ENCODE peak calls at places on chromosomes 1 and 21, in four cellular contexts. K is lower leg skin, S is psoas muscle, A is HS-5. Z is an unnamed sample.

GRCh38 chr1:33097137-33097611 is 16.2 kb downstream of the AZIN2 start:
- DNase-seq in K (peak; percentile 53), S (no peak), A (no peak), Z (no peak)

GRCh38 chr1:242634732-242635131 is 110.2 kb upstream of the PLD5 start:
- DNase-seq in K (no peak), S (no peak), A (no peak), Z (no peak)

GRCh38 chr1:201656670-201657032 is 117.7 kb downstream of the NAV1 start:
- DNase-seq in K (no peak), S (no peak), A (no peak), Z (no peak)

GRCh38 chr1:32518976-32519375 is 20.3 kb upstream of the ZBTB8A start:
- DNase-seq in K (no peak), S (no peak), A (no peak), Z (no peak)

GRCh38 chr1:106676021-106676420 is 380.5 kb upstream of the PRMT6 start:
- DNase-seq in K (no peak), S (no peak), A (no peak), Z (no peak)

GRCh38 chr21:42079939-42080787 is 9.0 kb downstream of the UMODL1 start:
- DNase-seq in K (no peak), S (no peak), A (no peak), Z (no peak)

GRCh38 chr1:183777359-183777758 is 27.6 kb upstream of the RGL1 start:
- DNase-seq in K (no peak), S (no peak), A (no peak), Z (no peak)

GRCh38 chr1:168227620-168228019 is 1.8 kb downstream of the SFT2D2 start:
- DNase-seq in K (no peak), S (no peak), A (no peak), Z (no peak)

GRCh38 chr1:181469829-181470228 is 13.5 kb upstream of the CACNA1E start:
- DNase-seq in K (no peak), S (no peak), A (peak; percentile 32), Z (no peak)

GRCh38 chr1:221718391-221719277 is 23.3 kb downstream of the DUSP10 start:
- DNase-seq in K (no peak), S (no peak), A (no peak), Z (no peak)

Z was measured in effector CD4-positive, alpha-beta T cell.